ENCODE peak calls at places on chromosomes 4 and X, in ten cellular contexts. L is psoas muscle, S is hepatocyte, E is HepG2, Y is GM23248, X is esophagus squamous epithelium, H is lower lobe of right lung, M is small intestine, C is aorta, I is stomach. Z is an unnamed sample.

GRCh38 chr4:119597377-119597776 is 31.2 kb downstream of the PDE5A start:
- DNase-seq in L (no peak), S (no peak), E (no peak), Y (no peak), X (no peak), H (no peak), M (no peak), C (no peak), I (no peak), Z (no peak)

GRCh38 chr4:1051472-1051871 is 40.0 kb downstream of the FGFRL1 start:
- DNase-seq in L (no peak), S (no peak), E (no peak), Y (no peak), X (no peak), H (no peak), M (no peak), C (no peak), I (no peak), Z (no peak)

GRCh38 chr4:62670509-62670908 is 1470.4 kb downstream of the ADGRL3 start:
- DNase-seq in L (no peak), S (no peak), E (no peak), Y (no peak), X (no peak), H (no peak), M (no peak), C (no peak), I (no peak), Z (no peak)

GRCh38 chr4:125317526-125317880 is 2.7 kb downstream of the FAT4 start:
- DNase-seq in L (peak; percentile 63), S (peak; percentile 71), E (no peak), Y (peak; percentile 78), X (no peak), H (peak; percentile 52), M (no peak), C (peak; percentile 85), I (no peak), Z (no peak)

GRCh38 chrX:130393451-130394074 is 8.1 kb upstream of the GPR119 start:
- DNase-seq in L (no peak), S (peak; percentile 62), E (peak; percentile 12), Y (peak; percentile 67), X (no peak), H (no peak), M (peak; percentile 40), C (no peak), I (peak; percentile 56), Z (no peak)

GRCh38 chr4:83316459-83317170 is 18.0 kb downstream of the HPSE start:
- DNase-seq in L (no peak), S (no peak), E (no peak), Y (peak; percentile 36), X (no peak), H (peak; percentile 47), M (no peak), C (no peak), I (no peak), Z (peak; percentile 91)

GRCh38 chr4:123869517-123870282 is 473.1 kb downstream of the SPRY1 start:
- DNase-seq in L (no peak), S (no peak), E (no peak), Y (peak; percentile 6), X (no peak), H (no peak), M (no peak), C (no peak), I (no peak), Z (no peak)

GRCh38 chrX:124860736-124861135 is 458.9 kb upstream of the TEX13C start:
- DNase-seq in L (no peak), S (no peak), E (no peak), Y (no peak), X (no peak), H (no peak), M (no peak), C (no peak), I (no peak), Z (no peak)

GRCh38 chr4:153005914-153006381 is 69.8 kb downstream of the FHDC1 start:
- DNase-seq in L (no peak), S (no peak), E (no peak), Y (peak; percentile 8), X (no peak), H (no peak), M (no peak), C (peak; percentile 43), I (no peak), Z (no peak)

GRCh38 chr4:122356317-122356818 is 22.4 kb upstream of the ADAD1 start:
- DNase-seq in L (no peak), S (no peak), E (no peak), Y (no peak), X (no peak), H (no peak), M (no peak), C (no peak), I (no peak), Z (no peak)

GRCh38 chr4:108399610-108400265 is 220.6 kb upstream of the RPL34 start:
- DNase-seq in L (no peak), S (no peak), E (no peak), Y (no peak), X (no peak), H (no peak), M (no peak), C (no peak), I (no peak), Z (no peak)

GRCh38 chr4:54173281-54173912 is 55.7 kb upstream of the PDGFRA start:
- DNase-seq in L (no peak), S (no peak), E (no peak), Y (no peak), X (no peak), H (no peak), M (no peak), C (no peak), I (no peak), Z (no peak)

GRCh38 chr4:162683659-162684370 is 482.9 kb downstream of the NAF1 start:
- DNase-seq in L (no peak), S (peak; percentile 55), E (peak; percentile 77), Y (no peak), X (no peak), H (no peak), M (no peak), C (no peak), I (no peak), Z (no peak)

GRCh38 chrX:108309144-108309543 is 129.1 kb downstream of the COL4A6 start:
- DNase-seq in L (no peak), S (peak; percentile 39), E (peak; percentile 66), Y (no peak), X (no peak), H (no peak), M (no peak), C (no peak), I (no peak), Z (no peak)

GRCh38 chr4:2937146-2937857 is 25.9 kb downstream of the NOP14 start:
- DNase-seq in L (peak; percentile 55), S (peak; percentile 39), E (peak; percentile 91), Y (no peak), X (no peak), H (peak; percentile 87), M (no peak), C (peak; percentile 79), I (peak; percentile 67), Z (peak; percentile 94)

GRCh38 chrX:16643160-16643559 is 6.8 kb upstream of the S100G start:
- DNase-seq in L (no peak), S (no peak), E (no peak), Y (peak; percentile 72), X (no peak), H (no peak), M (peak; percentile 37), C (no peak), I (no peak), Z (peak; percentile 36)

GRCh38 chrX:13412208-13412600 is 92.4 kb upstream of the ATXN3L start:
- DNase-seq in L (no peak), S (no peak), E (no peak), Y (no peak), X (no peak), H (no peak), M (no peak), C (no peak), I (no peak), Z (no peak)
- H3K4me3 ChIP-seq in L (no peak overlapping the region), S (no peak overlapping the region), E (no peak overlapping the region), Y (no peak overlapping the region), X (no peak overlapping the region), H (no peak overlapping the region), M (no peak overlapping the region), C (no peak overlapping the region), I (no peak overlapping the region), Z (no peak overlapping the region)

GRCh38 chr4:186820371-186820990 is 96.8 kb upstream of the FAT1 start:
- DNase-seq in L (no peak), S (peak; percentile 24), E (no peak), Y (peak; percentile 42), X (no peak), H (peak; percentile 48), M (peak; percentile 59), C (no peak), I (no peak), Z (no peak)
- H3K4me1 ChIP-seq in L (no peaks in the 10 kb centered on the region), S (peaks cover 3% of the 10 kb centered on the region), E (peaks cover 38% of the 10 kb centered on the region), Y (peaks cover 7% of the 10 kb centered on the region), X (no peaks in the 10 kb centered on the region), H (no peaks in the 10 kb centered on the region), M (no peaks in the 10 kb centered on the region), C (no peaks in the 10 kb centered on the region), I (no peaks in the 10 kb centered on the region), Z (peaks cover 7% of the 10 kb centered on the region)

GRCh38 chr4:32147446-32148064 is 1427.4 kb downstream of the PCDH7 start:
- DNase-seq in L (no peak), S (no peak), E (no peak), Y (no peak), X (no peak), H (no peak), M (no peak), C (no peak), I (no peak), Z (no peak)

GRCh38 chr4:32145987-32146386 is 1425.8 kb downstream of the PCDH7 start:
- DNase-seq in L (no peak), S (no peak), E (no peak), Y (no peak), X (no peak), H (no peak), M (no peak), C (no peak), I (no peak), Z (no peak)

GRCh38 chr4:32148120-32148666 is 1428.0 kb downstream of the PCDH7 start:
- DNase-seq in L (no peak), S (no peak), E (no peak), Y (no peak), X (no peak), H (no peak), M (no peak), C (no peak), I (no peak), Z (no peak)
- H3K4me3 ChIP-seq in L (no peak overlapping the region), S (no peak overlapping the region), E (no peak overlapping the region), Y (no peak overlapping the region), X (no peak overlapping the region), H (no peak overlapping the region), M (no peak overlapping the region), C (no peak overlapping the region), I (no peak overlapping the region), Z (no peak overlapping the region)

DNA sequence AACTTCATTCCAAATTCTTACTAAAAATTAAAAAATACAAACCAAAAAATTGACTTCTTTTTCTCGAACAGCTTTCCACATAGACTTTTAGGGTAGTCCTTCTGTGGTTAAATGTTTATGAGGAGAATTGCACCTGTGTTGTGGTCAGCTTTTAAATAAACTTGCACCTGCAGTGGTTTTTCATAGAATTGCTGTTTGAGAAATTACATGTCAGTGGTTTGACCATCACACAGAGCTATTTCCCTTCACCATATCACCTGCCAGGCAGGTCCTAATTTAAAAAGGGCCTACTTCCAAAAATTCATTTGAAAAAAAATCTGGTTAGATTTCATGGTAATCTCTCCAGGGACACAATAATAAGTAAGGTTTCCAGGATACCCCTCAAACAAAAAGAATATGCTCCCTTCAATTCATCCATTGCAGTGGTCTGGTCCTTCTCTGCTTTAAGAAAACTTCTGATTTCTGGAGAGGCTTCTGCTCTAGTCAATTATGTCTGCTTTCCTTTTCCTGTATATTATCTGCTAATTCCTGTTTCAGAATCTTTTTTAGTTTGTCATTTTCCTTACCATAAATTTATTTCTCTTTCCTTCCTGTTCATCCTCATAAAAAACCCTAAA is 9.8 kb upstream of the UTP3 start:
- DNase-seq in L (no peak), S (no peak), E (no peak), Y (no peak), X (no peak), H (no peak), M (no peak), C (no peak), I (no peak), Z (no peak)
- H3K4me1 ChIP-seq in L (no peaks in the 10 kb centered on the region), S (no peaks in the 10 kb centered on the region), E (no peaks in the 10 kb centered on the region), Y (peaks cover 7% of the 10 kb centered on the region), X (no peaks in the 10 kb centered on the region), H (no peaks in the 10 kb centered on the region), M (no peaks in the 10 kb centered on the region), C (no peaks in the 10 kb centered on the region), I (no peaks in the 10 kb centered on the region), Z (no peaks in the 10 kb centered on the region)

Z was measured in keratinocyte.